ENCODE peak calls at places on chromosome X, in seven cellular contexts. P is tibial nerve, F is stomach, C is esophagus muscularis mucosa, E is GM12878, Y is sigmoid colon, H is suprapubic skin. S is an unnamed sample.

GRCh38 chrX:15761564-15762191 is 23.6 kb downstream of the CA5B start:
- DNase-seq in P (no peak), F (no peak), C (no peak), E (no peak), Y (no peak), H (no peak), S (no peak)

GRCh38 chrX:155441097-155441496 is 17.3 kb downstream of the F8A3 start:
- DNase-seq in P (no peak), F (no peak), C (no peak), E (no peak), Y (no peak), H (no peak), S (no peak)

GRCh38 chrX:13000311-13000811 is 25.5 kb downstream of the TMSB4X start:
- DNase-seq in P (no peak), F (no peak), C (no peak), E (peak), Y (no peak), H (no peak), S (no peak)

GRCh38 chrX:40154229-40154852 is 56.6 kb upstream of the BCOR start:
- DNase-seq in P (no peak), F (no peak), C (no peak), E (no peak), Y (peak), H (no peak), S (peak)

GRCh38 chrX:12672362-12673106 is 118.7 kb upstream of the PRPS2 start:
- DNase-seq in P (no peak), F (no peak), C (no peak), E (no peak), Y (no peak), H (no peak), S (no peak)

GRCh38 chrX:148991502-148991901 is 491.1 kb downstream of the AFF2 start:
- DNase-seq in P (no peak), F (no peak), C (no peak), E (no peak), Y (no peak), H (no peak), S (no peak)

GRCh38 chrX:54807524-54808108 is at the start of gene MAGED2:
- DNase-seq in P (peak), F (no peak), C (no peak), E (no peak), Y (no peak), H (no peak), S (peak)

GRCh38 chrX:78527263-78527662 is 131.9 kb downstream of the RTL3 start:
- DNase-seq in P (no peak), F (no peak), C (no peak), E (no peak), Y (no peak), H (no peak), S (no peak)

GRCh38 chrX:38890326-38890725 is 89.1 kb downstream of the MID1IP1 start:
- DNase-seq in P (no peak), F (no peak), C (no peak), E (no peak), Y (no peak), H (no peak), S (no peak)

GRCh38 chrX:147635186-147635585 is 276.5 kb upstream of the FMR1 start:
- DNase-seq in P (no peak), F (no peak), C (no peak), E (no peak), Y (no peak), H (no peak), S (no peak)

GRCh38 chrX:68048774-68049173 is 384.5 kb downstream of the OPHN1 start:
- DNase-seq in P (no peak), F (no peak), C (no peak), E (no peak), Y (no peak), H (no peak), S (no peak)

GRCh38 chrX:153969125-153969903 is 2.3 kb downstream of the HCFC1 start:
- DNase-seq in P (no peak), F (no peak), C (no peak), E (no peak), Y (peak), H (peak), S (peak)

GRCh38 chrX:16316336-16316735 is 149.1 kb downstream of the MAGEB17 start:
- DNase-seq in P (no peak), F (no peak), C (no peak), E (no peak), Y (no peak), H (no peak), S (no peak)

DNA sequence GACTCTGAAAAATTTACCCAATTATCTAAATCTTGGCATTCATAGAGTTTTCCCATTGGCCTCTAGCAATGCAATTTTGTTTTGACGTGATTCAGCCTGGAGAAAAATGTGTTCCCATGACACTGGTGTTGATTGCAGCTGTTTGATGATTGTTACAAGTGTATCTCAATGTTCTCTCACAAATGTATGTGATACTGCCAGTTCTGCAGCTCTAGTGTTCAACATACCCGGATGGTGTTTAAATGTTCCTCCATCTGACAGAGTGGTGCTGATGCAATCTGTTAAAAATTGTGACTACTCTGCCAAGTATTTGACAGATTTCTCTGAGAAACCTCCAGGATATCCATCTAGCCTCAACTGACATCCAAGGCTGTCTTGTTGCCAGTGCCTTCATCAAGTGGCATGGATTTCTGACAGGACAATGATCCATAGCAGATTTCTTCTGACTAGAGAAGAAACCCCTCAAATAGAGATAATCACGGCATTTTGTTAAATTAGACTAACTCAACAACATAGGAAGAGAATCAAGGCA is 657.2 kb upstream of the DIAPH2 start:
- DNase-seq in P (no peak), F (no peak), C (no peak), E (no peak), Y (no peak), H (no peak), S (no peak)
- TF ChIP-seq EP300 in P (peak), F (no peak), C (no peak), E (no peak), Y (no peak), H (no peak), S (no peak)

DNA sequence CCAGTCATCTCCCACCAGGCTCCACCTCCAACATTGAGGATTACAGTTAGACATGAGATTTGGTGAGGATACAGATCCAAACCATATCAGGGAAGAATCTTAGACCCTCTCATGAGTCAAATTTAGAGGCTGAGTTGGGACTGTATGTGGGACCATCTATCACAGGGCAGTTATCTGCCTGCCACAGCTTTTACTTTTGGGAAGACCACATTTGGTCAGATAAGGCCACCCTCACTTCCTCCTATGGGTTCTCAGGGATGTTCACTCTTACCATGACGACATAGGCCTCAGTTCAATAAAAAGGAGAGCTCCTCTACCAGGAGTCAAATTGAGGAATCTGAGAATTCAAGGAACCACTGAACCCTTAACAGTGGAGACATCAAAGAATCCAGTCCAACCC is 2.1 kb downstream of the MAGEB2 start:
- DNase-seq in P (no peak), F (no peak), C (no peak), E (no peak), Y (no peak), H (no peak), S (no peak)
- TF ChIP-seq EP300 in P (no peak), F (no peak), C (no peak), E (no peak), Y (no peak), H (no peak), S (no peak)

DNA sequence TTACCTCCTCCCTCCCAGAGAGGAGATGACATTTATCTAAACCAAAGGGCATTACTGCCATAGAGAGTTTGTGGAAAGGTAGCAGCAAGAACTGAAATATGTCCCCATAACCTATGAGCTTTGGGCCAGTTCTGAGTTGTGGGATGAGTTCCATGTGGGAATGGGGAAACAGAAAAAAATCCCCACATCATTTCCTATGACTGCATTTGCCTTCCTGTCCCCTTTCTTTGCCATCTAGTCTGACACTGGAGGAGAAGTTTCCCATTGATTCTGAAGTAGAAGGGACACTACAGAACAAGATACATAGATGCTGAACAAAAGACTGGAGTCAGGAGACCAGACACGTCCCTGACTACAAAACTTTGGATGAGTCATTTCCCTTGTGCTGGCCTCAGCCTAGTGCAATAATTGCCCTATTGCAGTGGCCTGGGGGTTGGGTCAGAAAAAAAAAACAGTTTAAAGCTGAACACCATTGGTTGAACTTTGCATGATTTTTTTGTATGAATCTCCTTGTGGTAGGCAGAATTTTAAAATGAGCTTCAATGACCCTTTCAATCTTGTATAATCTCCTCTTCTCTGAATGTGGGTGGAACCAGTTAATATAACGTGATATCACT is 22.1 kb downstream of the BEX3 start:
- DNase-seq in P (no peak), F (no peak), C (no peak), E (no peak), Y (no peak), H (no peak), S (no peak)
- TF ChIP-seq EP300 in P (no peak), F (no peak), C (no peak), E (no peak), Y (no peak), H (no peak), S (no peak)

GRCh38 chrX:139738581-139738980 is 30.6 kb upstream of the MCF2 start:
- DNase-seq in P (no peak), F (no peak), C (no peak), E (no peak), Y (no peak), H (no peak), S (no peak)
- TF ChIP-seq EP300 in P (no peak), F (no peak), C (no peak), E (no peak), Y (no peak), H (no peak), S (no peak)

GRCh38 chrX:28981952-28982351 is 394.7 kb downstream of the IL1RAPL1 start:
- DNase-seq in P (no peak), F (no peak), C (no peak), E (no peak), Y (no peak), H (no peak), S (no peak)

GRCh38 chrX:28979876-28980275 is 392.6 kb downstream of the IL1RAPL1 start:
- DNase-seq in P (no peak), F (no peak), C (no peak), E (no peak), Y (no peak), H (no peak), S (no peak)
- TF ChIP-seq EP300 in P (no peak), F (no peak), C (no peak), E (no peak), Y (no peak), H (no peak), S (no peak)

S was measured in ovary.